ENCODE peak calls at places on chromosomes 12 and 14, in six cellular contexts. V is hypothalamus, L is NCI-H69, Q is RWPE2, U is neuronal stem cell, X is GM12891. Y is an unnamed sample.

GRCh38 chr14:87241018-87241779 is 751.8 kb downstream of the GALC start:
- DNase-seq in Q (no peak), L (no peak), X (no peak), U (no peak), V (no peak), Y (peak)

GRCh38 chr14:51547260-51547659 is 104.5 kb upstream of the FRMD6 start:
- DNase-seq in V (no peak), Q (peak), L (peak), X (no peak), U (no peak), Y (no peak)

GRCh38 chr14:105201156-105201927 is 20.2 kb upstream of the NUDT14 start:
- DNase-seq in L (no peak), U (no peak), Q (no peak), V (no peak), X (no peak), Y (no peak)

GRCh38 chr14:55572578-55572977 is 7.4 kb upstream of the KTN1 start:
- DNase-seq in X (no peak), L (peak), Q (no peak), U (no peak), V (no peak), Y (peak)

GRCh38 chr12:57240926-57241555 is 9.9 kb downstream of the STAC3 start:
- DNase-seq in U (no peak), Q (no peak), L (peak), X (no peak), V (no peak), Y (peak)

GRCh38 chr14:105088812-105089745 is 23.8 kb upstream of the GPR132 start:
- DNase-seq in U (no peak), Q (peak), X (no peak), V (no peak), L (peak), Y (peak)

GRCh38 chr14:85532570-85532969 is 2.6 kb downstream of the FLRT2 start:
- DNase-seq in L (no peak), X (no peak), U (no peak), Q (no peak), V (no peak), Y (no peak)

GRCh38 chr14:55136868-55137785 is 8.1 kb downstream of the LGALS3 start:
- DNase-seq in Q (no peak), U (no peak), X (no peak), V (peak), L (no peak), Y (no peak)

GRCh38 chr14:100341301-100342031 is 18.3 kb downstream of the SLC25A47 start:
- DNase-seq in U (no peak), V (no peak), Q (no peak), X (no peak), L (peak), Y (no peak)